ENCODE peak calls at places on chromosomes 5 and 9, in four cellular contexts. One of them, this sample, is unnamed.

GRCh38 chr5:140328036-140328764 is 18.2 kb downstream of the HBEGF start:
- DNase-seq in CD8-positive, alpha-beta T cell: no peak
- DNase-seq in endodermal cell: no peak
- DNase-seq in uterus: no peak
- DNase-seq in this sample: no peak

GRCh38 chr5:56247596-56247995 is 14.5 kb upstream of the ANKRD55 start:
- DNase-seq in CD8-positive, alpha-beta T cell: no peak
- DNase-seq in uterus: no peak
- DNase-seq in endodermal cell: no peak
- DNase-seq in this sample: no peak

GRCh38 chr9:26413625-26414024 is 479.0 kb downstream of the CAAP1 start:
- DNase-seq in endodermal cell: no peak
- DNase-seq in uterus: no peak
- DNase-seq in CD8-positive, alpha-beta T cell: no peak
- DNase-seq in this sample: no peak

GRCh38 chr5:143055596-143056330 is 285.6 kb downstream of the ARHGAP26 start:
- DNase-seq in CD8-positive, alpha-beta T cell: no peak
- DNase-seq in uterus: no peak
- DNase-seq in endodermal cell: no peak
- DNase-seq in this sample: no peak

GRCh38 chr9:114900937-114901802 is 29.2 kb downstream of the TNFSF8 start:
- DNase-seq in CD8-positive, alpha-beta T cell: no peak
- DNase-seq in endodermal cell: no peak
- DNase-seq in uterus: no peak
- DNase-seq in this sample: no peak

GRCh38 chr9:82923410-82924242 is 139.3 kb downstream of the RASEF start:
- DNase-seq in endodermal cell: no peak
- DNase-seq in CD8-positive, alpha-beta T cell: no peak
- DNase-seq in uterus: no peak
- DNase-seq in this sample: no peak

GRCh38 chr9:72974501-72974900 is 21.6 kb upstream of the ALDH1A1 start:
- DNase-seq in endodermal cell: no peak
- DNase-seq in uterus: no peak
- DNase-seq in CD8-positive, alpha-beta T cell: no peak
- DNase-seq in this sample: no peak

GRCh38 chr5:134138416-134139376 is 24.2 kb downstream of the TCF7 start:
- DNase-seq in endodermal cell: peak
- DNase-seq in CD8-positive, alpha-beta T cell: no peak
- DNase-seq in uterus: no peak
- DNase-seq in this sample: peak

GRCh38 chr5:78808818-78809217 is 160.2 kb upstream of the LHFPL2 start:
- DNase-seq in CD8-positive, alpha-beta T cell: no peak
- DNase-seq in endodermal cell: no peak
- DNase-seq in uterus: no peak
- DNase-seq in this sample: no peak

GRCh38 chr9:84002344-84002743 is 21.7 kb downstream of the RMI1 start:
- DNase-seq in endodermal cell: no peak
- DNase-seq in uterus: no peak
- DNase-seq in CD8-positive, alpha-beta T cell: no peak
- DNase-seq in this sample: no peak

GRCh38 chr5:126002222-126002897 is 420.8 kb upstream of the GRAMD2B start:
- DNase-seq in uterus: peak
- DNase-seq in endodermal cell: no peak
- DNase-seq in CD8-positive, alpha-beta T cell: no peak
- DNase-seq in this sample: peak

GRCh38 chr5:85049020-85049419 is 664.3 kb upstream of the EDIL3 start:
- DNase-seq in uterus: no peak
- DNase-seq in endodermal cell: peak
- DNase-seq in CD8-positive, alpha-beta T cell: no peak
- DNase-seq in this sample: no peak

GRCh38 chr5:143108498-143109128 is 294.9 kb downstream of the NR3C1 start:
- DNase-seq in CD8-positive, alpha-beta T cell: no peak
- DNase-seq in uterus: no peak
- DNase-seq in endodermal cell: no peak
- DNase-seq in this sample: no peak

GRCh38 chr9:76717611-76718010 is 46.6 kb upstream of the PCA3 start:
- DNase-seq in endodermal cell: no peak
- DNase-seq in CD8-positive, alpha-beta T cell: no peak
- DNase-seq in uterus: no peak
- DNase-seq in this sample: no peak

GRCh38 chr5:150781706-150782614 is 3.4 kb downstream of the SMIM3 start:
- DNase-seq in uterus: peak
- DNase-seq in endodermal cell: peak
- DNase-seq in CD8-positive, alpha-beta T cell: no peak
- DNase-seq in this sample: peak

GRCh38 chr9:21789541-21790037 is 12.8 kb upstream of the MTAP start:
- DNase-seq in uterus: peak
- DNase-seq in CD8-positive, alpha-beta T cell: no peak
- DNase-seq in endodermal cell: peak
- DNase-seq in this sample: no peak

GRCh38 chr9:134135343-134136116 is at the start of gene WDR5:
- DNase-seq in CD8-positive, alpha-beta T cell: peak
- DNase-seq in endodermal cell: peak
- DNase-seq in uterus: peak
- DNase-seq in this sample: peak

GRCh38 chr5:73450672-73451217 is 2.2 kb upstream of the FOXD1 start:
- DNase-seq in endodermal cell: peak
- DNase-seq in CD8-positive, alpha-beta T cell: no peak
- DNase-seq in uterus: no peak
- DNase-seq in this sample: no peak

GRCh38 chr5:81751836-81752643 is 1.1 kb upstream of the SSBP2 start:
- DNase-seq in endodermal cell: no peak
- DNase-seq in uterus: no peak
- DNase-seq in CD8-positive, alpha-beta T cell: no peak
- DNase-seq in this sample: no peak

GRCh38 chr5:74017786-74018211 is 391.8 kb downstream of the ARHGEF28 start:
- DNase-seq in CD8-positive, alpha-beta T cell: no peak
- DNase-seq in uterus: no peak
- DNase-seq in endodermal cell: peak
- DNase-seq in this sample: no peak

GRCh38 chr5:150161242-150162141 is 5.1 kb upstream of the CDX1 start:
- DNase-seq in endodermal cell: peak
- DNase-seq in CD8-positive, alpha-beta T cell: peak
- DNase-seq in uterus: peak
- DNase-seq in this sample: peak

GRCh38 chr9:8560560-8561525 is 761.3 kb upstream of the DMAC1 start:
- DNase-seq in CD8-positive, alpha-beta T cell: no peak
- DNase-seq in uterus: no peak
- DNase-seq in endodermal cell: peak
- DNase-seq in this sample: no peak

GRCh38 chr9:98460704-98461103 is 205.3 kb upstream of the TBC1D2 start:
- DNase-seq in uterus: no peak
- DNase-seq in CD8-positive, alpha-beta T cell: no peak
- DNase-seq in endodermal cell: no peak
- DNase-seq in this sample: no peak

GRCh38 chr9:89711866-89712265 is 107.1 kb downstream of the GADD45G start:
- DNase-seq in CD8-positive, alpha-beta T cell: no peak
- DNase-seq in uterus: no peak
- DNase-seq in endodermal cell: peak
- DNase-seq in this sample: no peak

GRCh38 chr9:5425006-5425628 is 12.6 kb downstream of the PLGRKT start:
- DNase-seq in endodermal cell: no peak
- DNase-seq in CD8-positive, alpha-beta T cell: no peak
- DNase-seq in uterus: no peak
- DNase-seq in this sample: no peak

GRCh38 chr5:84642324-84642723 is 257.6 kb upstream of the EDIL3 start:
- DNase-seq in uterus: no peak
- DNase-seq in endodermal cell: no peak
- DNase-seq in CD8-positive, alpha-beta T cell: no peak
- DNase-seq in this sample: no peak

GRCh38 chr9:12935714-12936113 is 160.9 kb downstream of the LURAP1L start:
- DNase-seq in uterus: no peak
- DNase-seq in CD8-positive, alpha-beta T cell: no peak
- DNase-seq in endodermal cell: no peak
- DNase-seq in this sample: no peak

GRCh38 chr5:142772766-142773293 is 2.7 kb downstream of the ARHGAP26 start:
- DNase-seq in uterus: no peak
- DNase-seq in endodermal cell: no peak
- DNase-seq in CD8-positive, alpha-beta T cell: no peak
- DNase-seq in this sample: no peak

GRCh38 chr9:126956929-126957686 is 42.5 kb downstream of the RALGPS1 start:
- DNase-seq in CD8-positive, alpha-beta T cell: no peak
- DNase-seq in uterus: no peak
- DNase-seq in endodermal cell: peak
- DNase-seq in this sample: no peak

GRCh38 chr9:99296375-99296951 is 74.4 kb downstream of the SEC61B start:
- DNase-seq in endodermal cell: no peak
- DNase-seq in CD8-positive, alpha-beta T cell: no peak
- DNase-seq in uterus: peak
- DNase-seq in this sample: no peak

GRCh38 chr9:112271466-112272098 is 61.8 kb downstream of the PTBP3 start:
- DNase-seq in endodermal cell: no peak
- DNase-seq in CD8-positive, alpha-beta T cell: no peak
- DNase-seq in uterus: no peak
- DNase-seq in this sample: no peak

GRCh38 chr5:95818181-95819147 is 4.1 kb downstream of the GLRX start:
- DNase-seq in uterus: no peak
- DNase-seq in endodermal cell: no peak
- DNase-seq in CD8-positive, alpha-beta T cell: no peak
- DNase-seq in this sample: no peak

DNA sequence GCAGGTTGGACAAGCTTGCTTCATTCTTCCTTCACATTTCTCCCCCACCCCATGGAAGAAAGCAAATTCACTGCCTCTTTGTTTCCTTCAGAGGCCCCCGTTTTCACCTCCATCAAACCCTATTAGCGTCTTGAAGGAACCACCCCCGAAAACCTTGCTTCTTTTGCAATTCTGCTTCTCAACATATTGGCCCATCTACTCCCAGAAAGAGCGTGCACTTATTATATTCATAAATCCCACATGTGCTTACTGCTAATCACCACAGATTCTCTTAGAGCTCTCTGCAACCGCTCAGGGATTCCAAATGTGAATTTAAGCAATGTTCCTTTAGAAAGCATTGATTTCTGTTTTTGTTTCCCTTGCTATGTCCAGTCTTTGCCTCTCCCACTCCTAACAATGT is 1.1 kb downstream of the F2RL2 start:
- DNase-seq in endodermal cell: no peak
- DNase-seq in uterus: no peak
- DNase-seq in CD8-positive, alpha-beta T cell: no peak
- DNase-seq in this sample: no peak
- H3K27ac ChIP-seq in endodermal cell: no peak
- H3K27ac ChIP-seq in uterus: no peak
- H3K27ac ChIP-seq in CD8-positive, alpha-beta T cell: no peak
- H3K27ac ChIP-seq in this sample: no peak

DNA sequence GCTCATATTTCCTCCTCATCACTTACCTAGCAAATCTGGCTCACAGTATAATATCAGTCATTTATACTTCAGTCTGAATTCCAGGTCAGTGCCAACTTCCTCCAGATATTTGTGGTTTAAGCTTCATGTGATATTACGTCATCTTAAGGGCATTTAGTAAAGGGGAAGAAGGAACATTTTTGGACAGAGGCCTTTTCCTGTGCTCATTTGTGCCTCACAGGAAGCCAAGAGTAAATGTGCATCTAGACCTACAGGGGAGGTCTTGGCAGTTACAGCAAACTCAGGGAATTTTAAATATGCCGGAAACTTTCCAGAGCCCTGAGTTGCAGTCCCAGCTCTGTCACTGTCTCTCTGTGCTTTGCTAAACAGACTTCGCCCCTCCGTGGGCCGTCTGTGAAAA is 12.3 kb upstream of the KCNIP1 start:
- DNase-seq in endodermal cell: no peak
- DNase-seq in uterus: no peak
- DNase-seq in CD8-positive, alpha-beta T cell: no peak
- DNase-seq in this sample: no peak
- H3K27ac ChIP-seq in endodermal cell: no peak
- H3K27ac ChIP-seq in uterus: peak
- H3K27ac ChIP-seq in CD8-positive, alpha-beta T cell: no peak
- H3K27ac ChIP-seq in this sample: peak

DNA sequence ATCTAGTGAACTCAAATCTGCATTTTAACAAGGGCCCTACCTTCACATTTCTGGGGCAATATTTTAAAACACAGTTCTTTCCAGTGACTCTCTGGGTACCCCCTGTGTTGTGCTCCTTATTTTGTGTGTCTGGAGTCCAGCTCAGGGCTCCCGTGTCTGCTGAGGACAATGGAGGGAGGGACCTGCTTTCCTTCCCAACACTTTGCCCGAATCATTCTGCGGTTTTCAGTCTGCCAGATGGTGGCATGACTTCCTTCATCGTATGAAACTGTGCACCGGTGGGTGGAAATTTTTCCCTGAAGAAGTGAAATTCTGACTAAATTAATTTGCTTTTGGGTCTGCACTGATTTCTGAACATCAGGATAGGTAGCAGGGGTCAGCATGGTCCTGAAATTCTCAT is 153.6 kb upstream of the CD180 start:
- DNase-seq in CD8-positive, alpha-beta T cell: no peak
- DNase-seq in endodermal cell: no peak
- DNase-seq in uterus: no peak
- DNase-seq in this sample: no peak
- H3K27ac ChIP-seq in CD8-positive, alpha-beta T cell: no peak
- H3K27ac ChIP-seq in endodermal cell: no peak
- H3K27ac ChIP-seq in uterus: no peak
- H3K27ac ChIP-seq in this sample: no peak

GRCh38 chr5:1504617-1505016 is 19.1 kb downstream of the LPCAT1 start:
- DNase-seq in CD8-positive, alpha-beta T cell: no peak
- DNase-seq in endodermal cell: no peak
- DNase-seq in uterus: no peak
- DNase-seq in this sample: no peak

GRCh38 chr5:1506242-1507015 is 17.3 kb downstream of the LPCAT1 start:
- DNase-seq in CD8-positive, alpha-beta T cell: no peak
- DNase-seq in uterus: no peak
- DNase-seq in endodermal cell: no peak
- DNase-seq in this sample: no peak

GRCh38 chr5:1507016-1507375 is 16.8 kb downstream of the LPCAT1 start:
- DNase-seq in CD8-positive, alpha-beta T cell: no peak
- DNase-seq in uterus: no peak
- DNase-seq in endodermal cell: peak
- DNase-seq in this sample: no peak

GRCh38 chr5:1504244-1504595 is 19.5 kb downstream of the LPCAT1 start:
- DNase-seq in endodermal cell: no peak
- DNase-seq in CD8-positive, alpha-beta T cell: no peak
- DNase-seq in uterus: no peak
- DNase-seq in this sample: no peak

DNA sequence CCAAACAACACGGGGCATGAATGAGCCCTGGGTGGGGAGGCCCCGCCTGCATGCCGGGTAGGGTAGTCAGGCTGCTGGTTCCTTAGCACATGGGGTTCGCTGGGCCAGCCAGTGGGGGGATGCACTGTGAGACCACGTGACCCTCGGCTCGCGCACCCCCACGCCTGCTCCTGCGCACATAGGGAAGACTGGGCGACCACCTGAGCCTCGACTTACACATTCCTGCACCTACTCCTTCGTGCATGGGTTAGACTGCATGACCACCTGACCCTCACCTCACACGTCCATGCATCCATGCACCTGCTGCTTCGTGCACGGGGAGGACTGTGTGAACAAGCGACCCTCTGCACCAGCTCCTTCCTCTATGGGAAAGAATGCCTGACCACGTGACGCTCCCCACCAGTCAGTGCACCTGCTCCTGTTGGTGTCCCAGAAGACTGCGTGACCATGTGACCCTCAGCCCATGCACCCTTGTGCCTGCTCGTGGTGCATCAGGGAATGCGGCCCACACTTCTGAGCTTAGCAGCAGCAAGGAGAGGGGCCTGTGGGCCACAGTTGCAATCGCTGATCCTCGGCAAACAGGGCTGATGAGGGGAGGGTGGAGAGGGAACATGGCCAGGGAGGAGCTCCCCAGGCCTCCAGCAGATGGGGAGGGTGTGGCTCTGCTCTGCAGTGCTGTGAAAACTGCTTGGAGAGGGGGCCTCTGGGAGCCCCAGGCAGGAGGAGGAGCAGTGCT is 18.1 kb downstream of the LPCAT1 start:
- DNase-seq in endodermal cell: no peak
- DNase-seq in CD8-positive, alpha-beta T cell: no peak
- DNase-seq in uterus: no peak
- DNase-seq in this sample: no peak
- H3K27ac ChIP-seq in endodermal cell: peak
- H3K27ac ChIP-seq in CD8-positive, alpha-beta T cell: no peak
- H3K27ac ChIP-seq in uterus: no peak
- H3K27ac ChIP-seq in this sample: no peak

This sample was measured in right atrium auricular region.